ENCODE peak calls at places on chromosomes 11 and 22, in eight cellular contexts. V is GM12892; E is stimulated activated CD4-positive, alpha-beta T cell treated with anti-CD3 and anti-CD28 coated beads, TNF-alpha, amount 100 ng/mL, for 4 hours; Q is iPS DF 6.9; J is GM10248; P is GM20000; M is NCI-H2029 treated with DMSO at 0.1 percent for 48 hours; B is M059J. H is an unnamed sample.

GRCh38 chr11:821513-822371 is 3.0 kb downstream of the PNPLA2 start:
- DNase-seq in V (no peak), E (no peak), Q (no peak), J (no peak), P (no peak), M (no peak), B (no peak), H (no peak)

GRCh38 chr11:112216591-112217105 is 9.6 kb upstream of the PTS start:
- DNase-seq in V (no peak), E (no peak), Q (no peak), J (no peak), P (no peak), M (no peak), B (peak), H (no peak)

GRCh38 chr11:10326080-10326964 is 21.4 kb downstream of the ADM start:
- DNase-seq in V (no peak), E (no peak), Q (no peak), J (no peak), P (no peak), M (no peak), B (peak), H (no peak)

GRCh38 chr22:19524170-19525115 is at the start of gene CLDN5:
- DNase-seq in V (no peak), E (no peak), Q (no peak), J (peak), P (peak), M (no peak), B (no peak), H (peak)

GRCh38 chr11:83661491-83662350 is 375.6 kb upstream of the CCDC90B start:
- DNase-seq in V (no peak), E (no peak), Q (no peak), J (no peak), P (no peak), M (no peak), B (no peak), H (no peak)

GRCh38 chr11:36069576-36070214 is 125.8 kb downstream of the LDLRAD3 start:
- DNase-seq in V (no peak), E (no peak), Q (no peak), J (no peak), P (no peak), M (no peak), B (no peak), H (no peak)

GRCh38 chr11:64745219-64745522 is 1.2 kb upstream of the RASGRP2 start:
- DNase-seq in V (peak), E (no peak), Q (no peak), J (peak), P (no peak), M (no peak), B (no peak), H (no peak)

GRCh38 chr11:110818032-110818687 is 105.9 kb upstream of the ARHGAP20 start:
- DNase-seq in V (no peak), E (no peak), Q (no peak), J (no peak), P (no peak), M (no peak), B (peak), H (no peak)

GRCh38 chr22:31106651-31107205 is 640 bp downstream of the SELENOM start:
- DNase-seq in V (no peak), E (no peak), Q (no peak), J (no peak), P (no peak), M (no peak), B (no peak), H (no peak)

GRCh38 chr11:123233978-123234340 is 38.9 kb upstream of the CLMP start:
- DNase-seq in V (no peak), E (no peak), Q (no peak), J (no peak), P (no peak), M (no peak), B (no peak), H (no peak)

GRCh38 chr11:1231396-1232327 is 8.8 kb downstream of the MUC5B start:
- DNase-seq in V (peak), E (no peak), Q (no peak), J (no peak), P (peak), M (no peak), B (no peak), H (no peak)

GRCh38 chr11:29310016-29310415 is 706.8 kb downstream of the KCNA4 start:
- DNase-seq in V (no peak), E (no peak), Q (no peak), J (no peak), P (no peak), M (no peak), B (peak), H (no peak)

GRCh38 chr11:58030653-58031052 is at the start of gene OR6Q1:
- DNase-seq in V (no peak), E (no peak), Q (no peak), J (no peak), P (no peak), M (no peak), B (no peak), H (no peak)

GRCh38 chr22:31611065-31611760 is 50.8 kb downstream of the PISD start:
- DNase-seq in V (no peak), E (no peak), Q (no peak), J (no peak), P (no peak), M (no peak), B (no peak), H (no peak)

GRCh38 chr11:61957028-61957770 is 7.0 kb downstream of the BEST1 start:
- DNase-seq in V (no peak), E (no peak), Q (no peak), J (no peak), P (no peak), M (no peak), B (no peak), H (no peak)

GRCh38 chr11:116701876-116702275 is 70.9 kb downstream of the BUD13 start:
- DNase-seq in V (no peak), E (no peak), Q (no peak), J (no peak), P (no peak), M (no peak), B (no peak), H (no peak)

GRCh38 chr11:69939551-69940245 is 120.5 kb upstream of the FGF3 start:
- DNase-seq in V (no peak), E (no peak), Q (no peak), J (no peak), P (no peak), M (no peak), B (peak), H (no peak)

GRCh38 chr11:26901162-26901561 is 92.8 kb upstream of the FIBIN start:
- DNase-seq in V (no peak), E (no peak), Q (no peak), J (no peak), P (no peak), M (no peak), B (no peak), H (no peak)

H was measured in GM13977.